ENCODE peak calls at places on chromosomes 11 and 22, in eight cellular contexts. X is GM23338, K is OCI-LY7, R is PC-3, U is HCT116, O is neural progenitor cell, L is hepatocyte, P is SK-N-SH. H is an unnamed sample. For H3K4me1, the result is how much of the 10 kb centered on the place peaks cover.

GRCh38 chr11:72216638-72217037 is at the start of gene FOLR2:
- DNase-seq in X (no peak), K (no peak), R (no peak), U (no peak), O (no peak), L (no peak), P (no peak), H (no peak)

GRCh38 chr11:122746611-122747305 is 91.2 kb downstream of the UBASH3B start:
- DNase-seq in X (no peak), K (no peak), R (no peak), U (no peak), O (no peak), L (no peak), P (no peak), H (no peak)

GRCh38 chr11:46682773-46683752 is 17.4 kb downstream of the ARHGAP1 start:
- DNase-seq in X (no peak), K (no peak), R (peak), U (peak), O (no peak), L (no peak), P (no peak), H (no peak)

GRCh38 chr11:60625262-60625661 is 74.2 kb upstream of the MS4A8 start:
- DNase-seq in X (peak), K (peak), R (peak), U (peak), O (peak), L (peak), P (peak), H (peak)

GRCh38 chr22:41009222-41009948 is 58.2 kb downstream of the RBX1 start:
- DNase-seq in X (no peak), K (no peak), R (peak), U (no peak), O (no peak), L (no peak), P (no peak), H (no peak)

GRCh38 chr22:20672732-20673131 is 101.2 kb upstream of the SERPIND1 start:
- DNase-seq in X (no peak), K (no peak), R (no peak), U (no peak), O (no peak), L (no peak), P (no peak), H (no peak)

GRCh38 chr22:34781676-34782075 is 284.3 kb upstream of the ISX start:
- DNase-seq in X (no peak), K (no peak), R (no peak), U (no peak), O (no peak), L (no peak), P (no peak), H (no peak)

GRCh38 chr11:25775608-25776007 is 556.3 kb upstream of the ANO3 start:
- DNase-seq in X (no peak), K (no peak), R (peak), U (no peak), O (no peak), L (no peak), P (no peak), H (no peak)

GRCh38 chr22:45006873-45007246 is 2.9 kb downstream of the PHF21B start:
- DNase-seq in X (peak), K (no peak), R (no peak), U (no peak), O (peak), L (peak), P (peak), H (no peak)

GRCh38 chr11:130874396-130874795 is 41.9 kb downstream of the SNX19 start:
- DNase-seq in X (no peak), K (no peak), R (no peak), U (no peak), O (no peak), L (no peak), P (no peak), H (no peak)

GRCh38 chr22:19644314-19645223 is 69.7 kb upstream of the SEPTIN5 start:
- DNase-seq in X (no peak), K (no peak), R (no peak), U (no peak), O (no peak), L (no peak), P (peak), H (no peak)

GRCh38 chr11:120238968-120239620 is 846 bp upstream of the POU2F3 start:
- DNase-seq in X (no peak), K (no peak), R (no peak), U (no peak), O (no peak), L (no peak), P (no peak), H (no peak)
- TF ChIP-seq CTCF in X (no peak), K (no peak), R (no peak), U (no peak), O (no peak), L (no peak), P (no peak), H (no peak)

GRCh38 chr11:96964661-96965060 is 574.8 kb downstream of the JRKL start:
- DNase-seq in X (no peak), K (no peak), R (no peak), U (no peak), O (peak), L (no peak), P (no peak), H (no peak)

GRCh38 chr11:96969251-96969650 is 579.4 kb downstream of the JRKL start:
- DNase-seq in X (no peak), K (no peak), R (no peak), U (no peak), O (no peak), L (no peak), P (no peak), H (no peak)

GRCh38 chr11:96963375-96963774 is 573.6 kb downstream of the JRKL start:
- DNase-seq in X (no peak), K (no peak), R (no peak), U (no peak), O (no peak), L (no peak), P (no peak), H (no peak)

GRCh38 chr11:96961931-96962330 is 572.1 kb downstream of the JRKL start:
- DNase-seq in X (peak), K (no peak), R (no peak), U (no peak), O (no peak), L (no peak), P (no peak), H (no peak)

GRCh38 chr11:96967616-96968015 is 577.8 kb downstream of the JRKL start:
- DNase-seq in X (no peak), K (no peak), R (no peak), U (no peak), O (no peak), L (no peak), P (no peak), H (no peak)
- H3K4me1 ChIP-seq in X (under half), K (under half), R (under half), U (under half), O (under half), L (under half), P (under half), H (under half)

GRCh38 chr11:124801014-124801413 is 808 bp upstream of the MSANTD2 start:
- DNase-seq in X (no peak), K (no peak), R (peak), U (no peak), O (no peak), L (peak), P (peak), H (no peak)

GRCh38 chr11:124807660-124808270 is 7.6 kb upstream of the MSANTD2 start:
- DNase-seq in X (no peak), K (no peak), R (no peak), U (no peak), O (no peak), L (no peak), P (no peak), H (no peak)

GRCh38 chr11:124807201-124807600 is 7.0 kb upstream of the MSANTD2 start:
- DNase-seq in X (no peak), K (no peak), R (no peak), U (no peak), O (no peak), L (no peak), P (no peak), H (no peak)

GRCh38 chr11:124801636-124802312 is 1.6 kb upstream of the MSANTD2 start:
- DNase-seq in X (no peak), K (no peak), R (no peak), U (no peak), O (no peak), L (no peak), P (no peak), H (no peak)

DNA sequence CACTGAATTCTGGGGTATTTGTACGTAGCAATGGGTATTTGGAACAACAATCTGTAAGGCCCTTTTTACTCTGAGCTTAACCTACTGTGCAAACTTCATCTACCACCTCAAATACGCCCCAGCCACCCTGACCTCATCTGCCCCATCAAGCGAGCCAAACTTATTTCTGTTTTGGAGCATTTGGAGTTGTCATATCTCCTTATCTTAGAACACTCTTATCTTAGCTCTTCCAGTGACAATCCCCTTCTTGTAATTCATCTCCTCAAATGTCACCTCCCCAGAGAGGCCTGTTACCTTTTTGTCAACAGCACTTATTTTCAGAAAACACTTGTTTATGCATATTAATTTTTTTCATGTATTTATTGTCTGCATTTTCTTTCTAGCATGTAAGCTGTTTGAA is 4.7 kb upstream of the MSANTD2 start:
- DNase-seq in X (no peak), K (no peak), R (no peak), U (no peak), O (no peak), L (no peak), P (no peak), H (no peak)
- TF ChIP-seq EZH2phosphoT487 in X (no peak), K (no peak), R (no peak), U (no peak), O (no peak), L (no peak), P (no peak), H (no peak)

GRCh38 chr11:8069771-8070170 is 11.2 kb upstream of the TUB start:
- DNase-seq in X (no peak), K (no peak), R (no peak), U (no peak), O (no peak), L (no peak), P (no peak), H (no peak)
- TF ChIP-seq CTCF in X (no peak), K (no peak), R (no peak), U (no peak), O (no peak), L (no peak), P (no peak), H (no peak)

DNA sequence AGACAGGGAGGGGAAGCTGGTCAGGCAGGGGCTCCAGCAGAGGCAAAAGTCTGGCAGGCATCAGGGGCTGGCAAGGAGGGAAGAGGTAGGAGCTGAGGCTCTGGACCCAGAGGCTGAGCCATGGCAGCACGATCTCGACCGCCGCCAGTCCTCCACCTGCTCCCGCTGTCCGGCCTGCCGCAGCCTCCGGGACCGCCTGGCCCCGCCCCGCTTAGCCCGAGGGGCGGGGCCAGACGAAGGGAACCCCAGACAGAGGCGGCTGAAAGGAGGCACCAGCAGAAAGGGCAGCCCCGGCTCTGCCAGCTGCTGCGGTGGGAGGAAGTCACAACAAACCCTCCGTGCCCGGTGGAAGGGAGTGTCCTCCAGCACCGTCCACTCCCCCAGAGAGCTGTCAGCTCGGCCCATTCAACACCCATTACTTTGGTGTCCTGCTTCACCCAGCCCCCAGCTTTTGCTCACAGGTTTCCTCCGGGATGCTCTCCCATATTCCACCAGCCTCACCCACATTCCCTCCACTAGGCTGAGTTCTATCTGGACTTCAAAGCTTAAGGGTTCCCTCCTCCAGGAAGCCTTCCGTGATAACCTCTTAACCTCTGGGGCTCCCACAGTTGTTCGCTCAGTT is at the start of gene MFNG:
- DNase-seq in X (peak), K (peak), R (peak), U (no peak), O (peak), L (peak), P (peak), H (peak)
- H3K4me1 ChIP-seq in X (under half), K (half or more), R (under half), U (under half), O (under half), L (under half), P (under half), H (under half)